ENCODE peak calls at places on chromosomes 11 and 22, in nine cellular contexts. Y, J, K, D, T, X, U, N and R are unnamed samples.
A peak's percentile ranks its signal among the peaks of the same experiment; 100 is the strongest.

GRCh38 chr11:8593455-8593854 is 573 bp downstream of the STK33 start:
- DNase-seq in J (no peak), N (peak; percentile 46), K (no peak), X (no peak), T (no peak), Y (no peak), U (no peak), D (no peak), R (no peak)

GRCh38 chr11:105937738-105938137 is 84.3 kb downstream of the MSANTD4 start:
- DNase-seq in J (no peak), Y (no peak), T (no peak), N (no peak), K (no peak), U (no peak), X (no peak), D (no peak), R (no peak)

GRCh38 chr11:118198370-118198769 is 21.9 kb upstream of the SCN2B start:
- DNase-seq in D (peak; percentile 79), X (peak; percentile 67), N (peak; percentile 75), Y (peak; percentile 50), K (peak; percentile 73), T (peak; percentile 83), U (peak; percentile 81), J (peak; percentile 84), R (peak; percentile 80)

GRCh38 chr22:39429186-39429585 is 27.6 kb upstream of the MGAT3 start:
- DNase-seq in N (no peak), Y (no peak), D (no peak), J (no peak), T (no peak), K (no peak), X (no peak), U (no peak), R (no peak)

GRCh38 chr11:122696662-122697061 is 41.1 kb downstream of the UBASH3B start:
- DNase-seq in Y (no peak), N (peak; percentile 76), T (no peak), U (no peak), K (peak; percentile 41), J (no peak), X (no peak), D (peak; percentile 75), R (peak; percentile 80)

GRCh38 chr11:113991718-113992458 is 17.0 kb downstream of the HTR3A start:
- DNase-seq in J (no peak), Y (no peak), T (no peak), X (no peak), K (no peak), N (no peak), U (no peak), D (no peak), R (no peak)

GRCh38 chr11:33722579-33723234 is 13.5 kb downstream of the CD59 start:
- DNase-seq in U (no peak), K (no peak), D (peak; percentile 64), T (no peak), N (peak; percentile 56), Y (peak; percentile 74), X (peak; percentile 59), J (peak; percentile 64), R (peak; percentile 72)

GRCh38 chr22:21857501-21857914 is 9.9 kb downstream of the MAPK1 start:
- DNase-seq in D (peak; percentile 70), T (no peak), K (no peak), U (no peak), Y (no peak), N (peak; percentile 63), J (no peak), X (no peak), R (peak; percentile 67)

GRCh38 chr11:1848640-1849265 is 4.1 kb upstream of the LSP1 start:
- DNase-seq in K (no peak), J (no peak), X (no peak), Y (no peak), T (no peak), D (no peak), U (no peak), N (no peak), R (no peak)

GRCh38 chr11:16895306-16895705 is 118.9 kb downstream of the PLEKHA7 start:
- DNase-seq in K (no peak), T (no peak), Y (no peak), X (no peak), U (no peak), N (no peak), J (no peak), D (no peak), R (no peak)

GRCh38 chr11:70135142-70136132 is 57.3 kb downstream of the ANO1 start:
- DNase-seq in J (peak; percentile 44), T (peak; percentile 25), D (no peak), U (no peak), N (no peak), K (no peak), X (peak; percentile 70), Y (peak; percentile 11), R (no peak)

GRCh38 chr11:121459413-121460041 is 6.8 kb upstream of the SORL1-AS1 start:
- DNase-seq in D (no peak), K (no peak), J (no peak), X (no peak), Y (no peak), U (no peak), N (no peak), T (no peak), R (no peak)

GRCh38 chr22:27110985-27111451 is 453.6 kb downstream of the MIAT start:
- DNase-seq in U (no peak), K (no peak), Y (peak; percentile 56), D (no peak), N (no peak), J (no peak), X (peak; percentile 75), T (no peak), R (no peak)

GRCh38 chr11:65743928-65744698 is 23.5 kb upstream of the RNASEH2C start:
- DNase-seq in K (no peak), J (peak; percentile 32), X (peak; percentile 20), D (no peak), N (no peak), Y (peak; percentile 44), U (peak; percentile 6), T (no peak), R (no peak)

DNA sequence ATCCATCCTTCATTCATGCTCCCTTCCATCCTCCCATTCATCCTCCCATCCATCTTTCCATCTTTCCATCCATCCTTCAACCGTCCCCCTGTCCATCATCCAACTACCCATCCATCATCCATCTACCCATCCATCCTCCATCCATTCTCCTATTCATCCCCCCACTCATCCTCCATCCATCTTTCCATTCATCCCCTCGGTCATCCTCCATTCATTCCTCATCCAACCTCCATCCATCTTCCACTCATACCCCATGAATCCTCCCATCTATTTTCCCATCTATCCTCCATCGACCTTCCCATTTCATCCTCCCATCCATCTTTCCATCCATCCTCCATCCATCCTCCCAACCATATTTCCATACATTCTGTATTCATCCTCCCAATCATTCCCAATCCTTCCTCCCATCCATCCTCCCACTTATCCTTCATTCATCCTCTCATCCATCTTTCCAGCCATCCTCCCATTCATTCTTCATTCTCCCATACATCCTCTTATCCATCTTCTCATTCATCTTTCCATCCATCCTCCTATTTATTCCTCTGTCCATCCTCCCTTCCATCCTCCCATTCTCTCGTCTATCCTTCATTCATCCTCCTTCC is 29.9 kb downstream of the IGLL1 start:
- DNase-seq in J (no peak), D (no peak), Y (no peak), U (no peak), T (no peak), N (no peak), X (no peak), K (no peak), R (no peak)
- TF ChIP-seq CTCF in J (no peak), D (no peak), Y (no peak), U (no peak), T (no peak), N (no peak), X (no peak), K (no peak), R (no peak)

GRCh38 chr11:11155962-11156815 is 196.9 kb downstream of the CSNK2A3 start:
- DNase-seq in K (peak; percentile 38), N (peak; percentile 57), J (no peak), X (no peak), D (peak; percentile 38), T (no peak), U (peak; percentile 69), Y (no peak), R (peak; percentile 57)
- TF ChIP-seq CTCF in K (peak; percentile 74), N (peak; percentile 55), J (no peak), X (peak; percentile 42), D (no peak), T (peak; percentile 56), U (peak; percentile 81), Y (peak; percentile 32), R (peak; percentile 51)

DNA sequence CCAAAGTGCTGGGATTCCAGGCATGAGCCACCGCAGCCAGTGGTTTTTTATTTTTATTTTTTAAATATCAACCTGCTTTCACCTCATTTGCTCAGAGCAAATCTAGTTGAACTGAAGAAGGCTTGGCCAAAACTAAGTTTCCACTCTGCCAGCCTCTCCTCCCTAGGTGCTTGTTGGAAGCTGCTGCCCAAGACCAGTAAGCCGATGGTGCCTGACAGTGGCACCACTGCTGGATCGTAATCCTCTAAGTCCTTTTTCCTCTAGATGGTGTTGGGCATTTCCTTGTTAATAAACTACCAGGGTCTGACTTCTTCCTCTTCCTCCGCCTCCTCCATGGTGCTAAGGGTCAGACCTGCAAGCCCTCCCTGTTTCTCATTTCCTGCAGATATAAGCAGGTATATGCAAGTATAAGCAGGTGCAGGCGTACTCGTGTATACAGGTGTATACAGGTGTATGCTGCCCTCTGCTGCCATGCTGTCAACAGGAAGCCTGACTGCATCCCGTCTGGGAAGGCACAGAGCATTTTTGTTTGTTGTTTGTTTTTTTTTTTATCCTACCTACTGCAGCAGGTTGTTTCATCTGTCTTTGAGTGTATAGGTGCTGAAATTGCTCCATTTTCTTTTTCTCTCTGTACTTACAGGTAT is 1.6 kb downstream of the NADSYN1 start:
- DNase-seq in T (no peak), Y (no peak), X (no peak), D (no peak), K (peak; percentile 12), J (no peak), U (no peak), N (no peak), R (no peak)
- TF ChIP-seq CTCF in T (no peak), Y (no peak), X (no peak), D (no peak), K (peak; percentile 60), J (no peak), U (no peak), N (peak; percentile 24), R (no peak)

GRCh38 chr22:29200901-29201300 is 4.8 kb upstream of the EMID1 start:
- DNase-seq in X (no peak), K (no peak), D (peak; percentile 3), Y (no peak), J (no peak), T (no peak), N (no peak), U (no peak), R (no peak)

GRCh38 chr22:29201722-29202230 is 3.9 kb upstream of the EMID1 start:
- DNase-seq in D (no peak), X (no peak), K (no peak), Y (no peak), T (no peak), U (no peak), N (peak; percentile 31), J (no peak), R (no peak)

GRCh38 chr22:29203883-29204282 is 1.8 kb upstream of the EMID1 start:
- DNase-seq in K (no peak), N (peak; percentile 33), X (no peak), D (no peak), T (no peak), J (no peak), U (no peak), Y (no peak), R (no peak)

GRCh38 chr22:29203456-29203855 is 2.2 kb upstream of the EMID1 start:
- DNase-seq in U (no peak), N (peak; percentile 19), Y (no peak), T (no peak), D (no peak), K (no peak), J (no peak), X (no peak), R (no peak)

GRCh38 chr22:29202231-29203192 is 3.2 kb upstream of the EMID1 start:
- DNase-seq in D (peak; percentile 93), K (peak; percentile 17), T (peak; percentile 51), X (no peak), U (peak; percentile 35), Y (peak; percentile 49), N (peak; percentile 92), J (peak; percentile 31), R (peak; percentile 91)
- TF ChIP-seq CTCF in D (peak; percentile 6), K (no peak), T (peak; percentile 29), X (no peak), U (no peak), Y (peak; percentile 46), N (peak; percentile 48), J (peak; percentile 9), R (peak; percentile 49)